ENCODE peak calls at places on chromosomes 7 and 10, in four cellular contexts. One of them, this sample, is unnamed.

GRCh38 chr10:70272925-70273316 is 10.9 kb downstream of the NPFFR1 start:
- DNase-seq in A549: peak; percentile 43
- DNase-seq in HCT116: no peak
- DNase-seq in cardiac muscle cell: no peak
- DNase-seq in this sample: peak; percentile 34

GRCh38 chr10:78907458-78908211 is 161.1 kb upstream of the ZMIZ1 start:
- DNase-seq in A549: no peak
- DNase-seq in HCT116: no peak
- DNase-seq in cardiac muscle cell: no peak
- DNase-seq in this sample: no peak

GRCh38 chr10:24363070-24363469 is 154.1 kb downstream of the KIAA1217 start:
- DNase-seq in A549: no peak
- DNase-seq in HCT116: no peak
- DNase-seq in cardiac muscle cell: no peak
- DNase-seq in this sample: no peak

GRCh38 chr10:110806335-110806734 is 65.4 kb upstream of the PDCD4 start:
- DNase-seq in A549: no peak
- DNase-seq in HCT116: no peak
- DNase-seq in cardiac muscle cell: no peak
- DNase-seq in this sample: no peak

GRCh38 chr7:150375662-150376521 is 3.2 kb upstream of the ZNF775 start:
- DNase-seq in A549: no peak
- DNase-seq in HCT116: no peak
- DNase-seq in cardiac muscle cell: no peak
- DNase-seq in this sample: no peak

GRCh38 chr7:87671-88070 is 104.7 kb upstream of the FAM20C start:
- DNase-seq in A549: no peak
- DNase-seq in HCT116: no peak
- DNase-seq in cardiac muscle cell: no peak
- DNase-seq in this sample: no peak

GRCh38 chr7:158327012-158327411 is 260.6 kb downstream of the PTPRN2 start:
- DNase-seq in A549: no peak
- DNase-seq in HCT116: no peak
- DNase-seq in cardiac muscle cell: no peak
- DNase-seq in this sample: no peak

GRCh38 chr7:55432937-55433784 is 68.0 kb downstream of the LANCL2 start:
- DNase-seq in A549: peak; percentile 53
- DNase-seq in HCT116: peak; percentile 40
- DNase-seq in cardiac muscle cell: peak; percentile 52
- DNase-seq in this sample: no peak

GRCh38 chr7:150946826-150947750 is 31.0 kb downstream of the KCNH2 start:
- DNase-seq in A549: no peak
- DNase-seq in HCT116: no peak
- DNase-seq in cardiac muscle cell: no peak
- DNase-seq in this sample: no peak

GRCh38 chr7:2273866-2274265 is 31.8 kb downstream of the NUDT1 start:
- DNase-seq in A549: no peak
- DNase-seq in HCT116: no peak
- DNase-seq in cardiac muscle cell: no peak
- DNase-seq in this sample: no peak

GRCh38 chr7:22185559-22185958 is 171.4 kb downstream of the RAPGEF5 start:
- DNase-seq in A549: no peak
- DNase-seq in HCT116: no peak
- DNase-seq in cardiac muscle cell: no peak
- DNase-seq in this sample: no peak

GRCh38 chr7:2923886-2924574 is 79.9 kb upstream of the GNA12 start:
- DNase-seq in A549: no peak
- DNase-seq in HCT116: no peak
- DNase-seq in cardiac muscle cell: no peak
- DNase-seq in this sample: no peak

GRCh38 chr10:12697741-12698140 is 303.8 kb downstream of the CCDC3 start:
- DNase-seq in A549: no peak
- DNase-seq in HCT116: no peak
- DNase-seq in cardiac muscle cell: no peak
- DNase-seq in this sample: no peak

GRCh38 chr10:12875100-12875499 is 126.4 kb downstream of the CCDC3 start:
- DNase-seq in A549: no peak
- DNase-seq in HCT116: no peak
- DNase-seq in cardiac muscle cell: no peak
- DNase-seq in this sample: no peak

GRCh38 chr10:15341502-15342128 is 29.5 kb downstream of the FAM171A1 start:
- DNase-seq in A549: no peak
- DNase-seq in HCT116: no peak
- DNase-seq in cardiac muscle cell: no peak
- DNase-seq in this sample: no peak

GRCh38 chr10:114504769-114505579 is 100.7 kb upstream of the AFAP1L2 start:
- DNase-seq in A549: no peak
- DNase-seq in HCT116: no peak
- DNase-seq in cardiac muscle cell: no peak
- DNase-seq in this sample: no peak

GRCh38 chr7:44066494-44067063 is 1.2 kb upstream of the PGAM2 start:
- DNase-seq in A549: no peak
- DNase-seq in HCT116: no peak
- DNase-seq in cardiac muscle cell: no peak
- DNase-seq in this sample: no peak

GRCh38 chr7:11182736-11183135 is 209.1 kb downstream of the PHF14 start:
- DNase-seq in A549: no peak
- DNase-seq in HCT116: no peak
- DNase-seq in cardiac muscle cell: no peak
- DNase-seq in this sample: no peak

GRCh38 chr7:28183627-28184026 is 3.0 kb upstream of the JAZF1 start:
- DNase-seq in A549: no peak
- DNase-seq in HCT116: no peak
- DNase-seq in cardiac muscle cell: no peak
- DNase-seq in this sample: no peak

GRCh38 chr7:45180084-45180986 is 22.7 kb downstream of the RAMP3 start:
- DNase-seq in A549: no peak
- DNase-seq in HCT116: no peak
- DNase-seq in cardiac muscle cell: no peak
- DNase-seq in this sample: no peak

GRCh38 chr10:5616046-5616445 is 50.3 kb downstream of the ASB13 start:
- DNase-seq in A549: no peak
- DNase-seq in HCT116: no peak
- DNase-seq in cardiac muscle cell: no peak
- DNase-seq in this sample: no peak

GRCh38 chr10:129525408-129525807 is 58.4 kb downstream of the MGMT start:
- DNase-seq in A549: no peak
- DNase-seq in HCT116: no peak
- DNase-seq in cardiac muscle cell: no peak
- DNase-seq in this sample: no peak

GRCh38 chr10:15223174-15223573 is 54.7 kb upstream of the NMT2 start:
- DNase-seq in A549: no peak
- DNase-seq in HCT116: no peak
- DNase-seq in cardiac muscle cell: no peak
- DNase-seq in this sample: no peak

GRCh38 chr10:9709849-9710248 is 1307.8 kb upstream of the CELF2 start:
- DNase-seq in A549: no peak
- DNase-seq in HCT116: no peak
- DNase-seq in cardiac muscle cell: no peak
- DNase-seq in this sample: no peak

GRCh38 chr7:139827042-139827441 is 2.0 kb upstream of the TBXAS1 start:
- DNase-seq in A549: no peak
- DNase-seq in HCT116: peak; percentile 7
- DNase-seq in cardiac muscle cell: no peak
- DNase-seq in this sample: no peak

GRCh38 chr10:102673961-102674511 is 29.8 kb downstream of the TRIM8 start:
- DNase-seq in A549: no peak
- DNase-seq in HCT116: no peak
- DNase-seq in cardiac muscle cell: peak; percentile 75
- DNase-seq in this sample: peak; percentile 80

GRCh38 chr7:116030626-116031276 is at the start of gene TFEC:
- DNase-seq in A549: no peak
- DNase-seq in HCT116: no peak
- DNase-seq in cardiac muscle cell: no peak
- DNase-seq in this sample: no peak

DNA sequence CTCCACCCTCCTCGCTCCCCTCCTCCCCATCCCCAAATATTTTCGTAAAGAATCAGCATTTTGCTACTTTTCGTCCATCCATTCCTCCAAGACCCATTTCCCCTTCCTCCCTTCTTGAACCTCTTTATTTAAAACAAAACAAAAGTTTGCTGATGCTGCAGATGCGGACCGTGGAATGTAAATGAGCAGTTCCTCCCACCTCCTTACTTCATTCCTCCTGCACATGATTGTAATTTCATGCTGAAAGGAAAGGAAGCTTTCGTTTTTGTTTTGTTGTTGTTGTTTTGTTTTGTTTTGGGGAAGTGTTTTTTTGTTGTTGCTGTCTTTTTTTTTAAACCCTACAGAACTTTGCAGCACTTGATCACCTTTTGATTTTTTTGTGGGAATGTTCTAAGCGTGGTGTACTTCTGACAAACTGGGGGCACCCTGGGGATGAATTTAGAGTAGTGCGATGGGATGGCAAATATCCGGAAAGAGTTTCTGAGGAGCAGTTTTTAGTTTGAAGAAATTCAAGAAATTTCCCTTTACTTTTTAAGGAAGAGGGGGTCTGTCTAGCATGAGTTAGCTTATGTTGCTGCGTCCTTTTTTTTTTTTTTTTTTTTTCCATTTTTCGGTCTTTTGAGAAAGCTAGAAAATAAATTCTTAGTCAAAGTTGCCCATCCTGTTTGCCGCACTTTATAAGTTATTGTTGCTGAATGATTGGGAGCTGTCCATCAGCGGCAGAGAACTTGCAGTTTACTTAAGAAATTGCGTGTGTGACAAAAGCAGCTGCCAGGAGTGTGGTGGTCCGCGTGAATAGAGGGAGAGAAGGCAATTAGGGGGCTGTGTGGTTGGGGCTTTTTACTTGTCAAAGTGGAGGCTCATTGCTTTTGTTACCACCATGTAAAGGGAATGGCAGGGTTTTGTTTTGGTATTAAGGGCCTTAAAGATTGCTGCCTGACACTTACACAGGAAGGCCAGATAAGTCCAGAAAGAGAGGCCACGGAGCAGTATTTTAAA is 177.5 kb downstream of the TCF7L2 start:
- DNase-seq in A549: no peak
- DNase-seq in HCT116: no peak
- DNase-seq in cardiac muscle cell: no peak
- DNase-seq in this sample: no peak
- TF ChIP-seq CTCF in A549: no peak
- TF ChIP-seq CTCF in HCT116: no peak
- TF ChIP-seq CTCF in cardiac muscle cell: no peak
- TF ChIP-seq CTCF in this sample: no peak

DNA sequence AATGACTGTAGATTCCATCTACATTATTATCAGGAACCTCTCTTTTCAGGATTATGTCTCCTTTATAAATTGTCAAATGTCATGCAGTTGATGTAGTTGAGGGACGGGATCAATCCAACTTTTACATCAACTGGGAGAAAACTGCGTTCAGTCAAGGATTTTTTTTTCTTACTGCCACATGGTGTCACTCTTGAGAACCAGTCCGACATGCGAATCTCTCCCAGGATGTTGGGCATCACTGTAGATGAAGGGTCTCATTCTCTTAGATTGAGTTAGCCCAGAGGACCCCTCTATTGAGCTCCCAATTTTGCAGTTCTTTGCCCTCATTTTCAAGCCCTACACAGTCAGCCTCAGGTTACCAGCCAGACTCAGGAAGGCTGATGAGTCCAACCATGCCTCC is 120.3 kb upstream of the PTPRZ1 start:
- DNase-seq in A549: no peak
- DNase-seq in HCT116: peak; percentile 2
- DNase-seq in cardiac muscle cell: peak; percentile 22
- DNase-seq in this sample: no peak
- TF ChIP-seq CTCF in A549: peak; percentile 20
- TF ChIP-seq CTCF in HCT116: peak; percentile 57
- TF ChIP-seq CTCF in cardiac muscle cell: peak; percentile 43
- TF ChIP-seq CTCF in this sample: peak; percentile 20

GRCh38 chr7:156156734-156157408 is 344.6 kb upstream of the SHH start:
- DNase-seq in A549: peak; percentile 72
- DNase-seq in HCT116: peak; percentile 54
- DNase-seq in cardiac muscle cell: no peak
- DNase-seq in this sample: peak; percentile 59
- TF ChIP-seq CTCF in A549: peak; percentile 57
- TF ChIP-seq CTCF in HCT116: peak; percentile 57
- TF ChIP-seq CTCF in cardiac muscle cell: no peak
- TF ChIP-seq CTCF in this sample: peak; percentile 56

GRCh38 chr7:136687693-136688322 is 180.6 kb upstream of the CHRM2 start:
- DNase-seq in A549: peak; percentile 3
- DNase-seq in HCT116: no peak
- DNase-seq in cardiac muscle cell: no peak
- DNase-seq in this sample: peak; percentile 24
- TF ChIP-seq CTCF in A549: peak; percentile 25
- TF ChIP-seq CTCF in HCT116: peak; percentile 51
- TF ChIP-seq CTCF in cardiac muscle cell: peak; percentile 67
- TF ChIP-seq CTCF in this sample: peak; percentile 60

GRCh38 chr10:29119374-29119773 is 169.5 kb upstream of the LYZL1 start:
- DNase-seq in A549: no peak
- DNase-seq in HCT116: peak; percentile 29
- DNase-seq in cardiac muscle cell: no peak
- DNase-seq in this sample: peak; percentile 61
- TF ChIP-seq CTCF in A549: peak; percentile 20
- TF ChIP-seq CTCF in HCT116: peak; percentile 78
- TF ChIP-seq CTCF in cardiac muscle cell: peak; percentile 41
- TF ChIP-seq CTCF in this sample: peak; percentile 66

DNA sequence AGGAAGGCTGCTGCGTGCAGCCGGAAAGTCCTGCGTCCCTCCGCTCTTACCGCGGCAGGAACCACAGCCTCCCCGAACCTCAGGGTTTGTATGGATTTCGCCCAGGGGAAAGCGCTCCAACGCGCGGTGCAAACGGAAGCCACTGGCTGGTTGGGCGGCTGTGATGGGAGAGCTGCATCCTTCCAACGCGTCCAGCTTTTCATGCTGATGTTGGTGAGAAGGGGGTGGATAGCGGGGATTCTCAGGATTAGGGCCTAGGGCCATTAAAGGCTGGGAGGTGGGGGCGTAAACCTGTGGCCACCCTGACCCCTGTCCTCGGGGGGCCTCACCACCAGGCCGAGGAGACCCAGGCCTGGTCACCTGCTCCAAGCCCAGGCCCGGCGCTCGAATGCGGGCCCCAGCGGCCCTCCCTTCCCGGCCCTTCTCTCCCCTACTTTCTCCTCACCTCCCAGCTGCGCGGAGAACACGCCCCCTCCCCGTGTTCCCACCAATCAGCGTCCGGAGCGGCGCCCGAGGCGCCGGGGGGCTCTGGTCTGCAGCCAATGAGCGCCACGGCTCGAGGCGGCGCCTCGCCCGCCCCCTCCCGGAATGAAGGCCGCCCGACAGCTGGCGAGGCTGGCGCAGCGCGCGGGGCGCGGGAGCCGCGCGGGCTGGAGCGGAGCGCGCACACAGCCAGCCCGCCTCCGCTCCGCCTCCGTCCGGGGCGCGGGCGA is 458 bp upstream of the NANOS1 start:
- DNase-seq in A549: peak; percentile 91
- DNase-seq in HCT116: peak; percentile 85
- DNase-seq in cardiac muscle cell: peak; percentile 92
- DNase-seq in this sample: peak; percentile 97
- TF ChIP-seq CTCF in A549: no peak
- TF ChIP-seq CTCF in HCT116: no peak
- TF ChIP-seq CTCF in cardiac muscle cell: no peak
- TF ChIP-seq CTCF in this sample: no peak

This sample was measured in K562.